ENCODE peak calls at places on chromosome 14, in eight cellular contexts. One of them, this sample, is unnamed.
A peak's percentile ranks its signal among the peaks of the same experiment; 100 is the strongest.

GRCh38 chr14:49036991-49037390 is 549.2 kb downstream of the RPS29 start:
- DNase-seq in Caco-2: no peak
- DNase-seq in cardiac muscle cell: no peak
- DNase-seq in A549: no peak
- DNase-seq in dorsolateral prefrontal cortex: no peak
- DNase-seq in lower lobe of right lung: no peak
- DNase-seq in left ventricle myocardium inferior: no peak
- DNase-seq in heart right ventricle: no peak
- DNase-seq in this sample: no peak

GRCh38 chr14:63644741-63645140 is 3.1 kb upstream of the WDR89 start:
- DNase-seq in lower lobe of right lung: no peak
- DNase-seq in left ventricle myocardium inferior: no peak
- DNase-seq in dorsolateral prefrontal cortex: no peak
- DNase-seq in cardiac muscle cell: no peak
- DNase-seq in A549: no peak
- DNase-seq in heart right ventricle: no peak
- DNase-seq in Caco-2: no peak
- DNase-seq in this sample: no peak

GRCh38 chr14:58919262-58919661 is 269.2 kb upstream of the DAAM1 start:
- DNase-seq in heart right ventricle: no peak
- DNase-seq in A549: no peak
- DNase-seq in dorsolateral prefrontal cortex: no peak
- DNase-seq in Caco-2: no peak
- DNase-seq in cardiac muscle cell: peak; percentile 8
- DNase-seq in left ventricle myocardium inferior: no peak
- DNase-seq in lower lobe of right lung: no peak
- DNase-seq in this sample: no peak

GRCh38 chr14:93729993-93730392 is 58.3 kb downstream of the PRIMA1 start:
- DNase-seq in A549: no peak
- DNase-seq in cardiac muscle cell: no peak
- DNase-seq in heart right ventricle: no peak
- DNase-seq in left ventricle myocardium inferior: no peak
- DNase-seq in dorsolateral prefrontal cortex: peak; percentile 84
- DNase-seq in lower lobe of right lung: no peak
- DNase-seq in Caco-2: no peak
- DNase-seq in this sample: no peak

GRCh38 chr14:64549805-64550538 is at the start of gene PPP1R36:
- DNase-seq in lower lobe of right lung: peak; percentile 69
- DNase-seq in dorsolateral prefrontal cortex: no peak
- DNase-seq in A549: no peak
- DNase-seq in cardiac muscle cell: peak; percentile 62
- DNase-seq in left ventricle myocardium inferior: peak; percentile 34
- DNase-seq in heart right ventricle: no peak
- DNase-seq in Caco-2: peak; percentile 74
- DNase-seq in this sample: no peak

GRCh38 chr14:61145258-61145902 is 135.8 kb downstream of the TMEM30B start:
- DNase-seq in heart right ventricle: peak; percentile 17
- DNase-seq in A549: no peak
- DNase-seq in cardiac muscle cell: no peak
- DNase-seq in dorsolateral prefrontal cortex: no peak
- DNase-seq in lower lobe of right lung: no peak
- DNase-seq in Caco-2: no peak
- DNase-seq in left ventricle myocardium inferior: no peak
- DNase-seq in this sample: peak; percentile 96

GRCh38 chr14:50697659-50698290 is 29.7 kb upstream of the SAV1 start:
- DNase-seq in Caco-2: no peak
- DNase-seq in dorsolateral prefrontal cortex: no peak
- DNase-seq in left ventricle myocardium inferior: no peak
- DNase-seq in heart right ventricle: no peak
- DNase-seq in lower lobe of right lung: no peak
- DNase-seq in A549: no peak
- DNase-seq in cardiac muscle cell: no peak
- DNase-seq in this sample: no peak

GRCh38 chr14:54889919-54890318 is 12.7 kb downstream of the GCH1 start:
- DNase-seq in Caco-2: no peak
- DNase-seq in left ventricle myocardium inferior: no peak
- DNase-seq in A549: no peak
- DNase-seq in dorsolateral prefrontal cortex: no peak
- DNase-seq in heart right ventricle: no peak
- DNase-seq in cardiac muscle cell: no peak
- DNase-seq in lower lobe of right lung: no peak
- DNase-seq in this sample: no peak

GRCh38 chr14:91383439-91383838 is 34.2 kb downstream of the CCDC88C start:
- DNase-seq in heart right ventricle: no peak
- DNase-seq in cardiac muscle cell: no peak
- DNase-seq in dorsolateral prefrontal cortex: no peak
- DNase-seq in A549: no peak
- DNase-seq in left ventricle myocardium inferior: no peak
- DNase-seq in Caco-2: no peak
- DNase-seq in lower lobe of right lung: peak; percentile 23
- DNase-seq in this sample: no peak

GRCh38 chr14:64507376-64508156 is 3.0 kb downstream of the ZBTB1 start:
- DNase-seq in cardiac muscle cell: no peak
- DNase-seq in dorsolateral prefrontal cortex: no peak
- DNase-seq in A549: peak; percentile 21
- DNase-seq in left ventricle myocardium inferior: no peak
- DNase-seq in lower lobe of right lung: no peak
- DNase-seq in heart right ventricle: no peak
- DNase-seq in Caco-2: no peak
- DNase-seq in this sample: no peak

GRCh38 chr14:69713976-69714716 is 52.8 kb upstream of the SRSF5 start:
- DNase-seq in dorsolateral prefrontal cortex: no peak
- DNase-seq in lower lobe of right lung: no peak
- DNase-seq in heart right ventricle: no peak
- DNase-seq in Caco-2: peak; percentile 23
- DNase-seq in cardiac muscle cell: no peak
- DNase-seq in left ventricle myocardium inferior: no peak
- DNase-seq in A549: no peak
- DNase-seq in this sample: no peak

GRCh38 chr14:97379091-97379531 is 581.9 kb downstream of the VRK1 start:
- DNase-seq in dorsolateral prefrontal cortex: no peak
- DNase-seq in A549: no peak
- DNase-seq in lower lobe of right lung: no peak
- DNase-seq in left ventricle myocardium inferior: no peak
- DNase-seq in Caco-2: no peak
- DNase-seq in heart right ventricle: no peak
- DNase-seq in cardiac muscle cell: no peak
- DNase-seq in this sample: no peak

GRCh38 chr14:94203473-94204210 is 29.5 kb downstream of the PPP4R4 start:
- DNase-seq in A549: no peak
- DNase-seq in heart right ventricle: no peak
- DNase-seq in Caco-2: no peak
- DNase-seq in lower lobe of right lung: no peak
- DNase-seq in dorsolateral prefrontal cortex: no peak
- DNase-seq in left ventricle myocardium inferior: no peak
- DNase-seq in cardiac muscle cell: no peak
- DNase-seq in this sample: no peak

GRCh38 chr14:53968756-53969155 is 12.1 kb upstream of the BMP4 start:
- DNase-seq in left ventricle myocardium inferior: no peak
- DNase-seq in lower lobe of right lung: no peak
- DNase-seq in heart right ventricle: no peak
- DNase-seq in A549: no peak
- DNase-seq in dorsolateral prefrontal cortex: no peak
- DNase-seq in cardiac muscle cell: no peak
- DNase-seq in Caco-2: no peak
- DNase-seq in this sample: no peak

GRCh38 chr14:59398841-59399240 is 66.3 kb downstream of the GPR135 start:
- DNase-seq in Caco-2: no peak
- DNase-seq in A549: no peak
- DNase-seq in left ventricle myocardium inferior: no peak
- DNase-seq in cardiac muscle cell: no peak
- DNase-seq in dorsolateral prefrontal cortex: no peak
- DNase-seq in heart right ventricle: no peak
- DNase-seq in lower lobe of right lung: no peak
- DNase-seq in this sample: no peak

GRCh38 chr14:46885566-46885965 is 234.0 kb upstream of the RPL10L start:
- DNase-seq in lower lobe of right lung: no peak
- DNase-seq in dorsolateral prefrontal cortex: no peak
- DNase-seq in cardiac muscle cell: no peak
- DNase-seq in left ventricle myocardium inferior: no peak
- DNase-seq in A549: no peak
- DNase-seq in heart right ventricle: no peak
- DNase-seq in Caco-2: no peak
- DNase-seq in this sample: no peak
- TF ChIP-seq CTCF in lower lobe of right lung: no peak
- TF ChIP-seq CTCF in dorsolateral prefrontal cortex: no peak
- TF ChIP-seq CTCF in cardiac muscle cell: no peak
- TF ChIP-seq CTCF in left ventricle myocardium inferior: no peak
- TF ChIP-seq CTCF in A549: no peak
- TF ChIP-seq CTCF in heart right ventricle: no peak
- TF ChIP-seq CTCF in Caco-2: no peak
- TF ChIP-seq CTCF in this sample: no peak

GRCh38 chr14:103343164-103343879 is 9.3 kb downstream of the EIF5 start:
- DNase-seq in left ventricle myocardium inferior: no peak
- DNase-seq in A549: no peak
- DNase-seq in lower lobe of right lung: no peak
- DNase-seq in cardiac muscle cell: no peak
- DNase-seq in heart right ventricle: no peak
- DNase-seq in Caco-2: no peak
- DNase-seq in dorsolateral prefrontal cortex: no peak
- DNase-seq in this sample: no peak
- TF ChIP-seq CTCF in left ventricle myocardium inferior: no peak
- TF ChIP-seq CTCF in A549: no peak
- TF ChIP-seq CTCF in lower lobe of right lung: no peak
- TF ChIP-seq CTCF in cardiac muscle cell: no peak
- TF ChIP-seq CTCF in heart right ventricle: no peak
- TF ChIP-seq CTCF in Caco-2: no peak
- TF ChIP-seq CTCF in dorsolateral prefrontal cortex: no peak
- TF ChIP-seq CTCF in this sample: no peak

GRCh38 chr14:35296505-35296904 is 4.3 kb downstream of the PSMA6 start:
- DNase-seq in dorsolateral prefrontal cortex: no peak
- DNase-seq in left ventricle myocardium inferior: no peak
- DNase-seq in heart right ventricle: no peak
- DNase-seq in lower lobe of right lung: no peak
- DNase-seq in cardiac muscle cell: no peak
- DNase-seq in A549: no peak
- DNase-seq in Caco-2: no peak
- DNase-seq in this sample: no peak

GRCh38 chr14:35292770-35293561 is 784 bp downstream of the PSMA6 start:
- DNase-seq in left ventricle myocardium inferior: no peak
- DNase-seq in heart right ventricle: no peak
- DNase-seq in dorsolateral prefrontal cortex: no peak
- DNase-seq in lower lobe of right lung: no peak
- DNase-seq in cardiac muscle cell: no peak
- DNase-seq in Caco-2: no peak
- DNase-seq in A549: no peak
- DNase-seq in this sample: no peak

GRCh38 chr14:35297677-35298076 is 5.5 kb downstream of the PSMA6 start:
- DNase-seq in dorsolateral prefrontal cortex: no peak
- DNase-seq in Caco-2: no peak
- DNase-seq in A549: no peak
- DNase-seq in heart right ventricle: no peak
- DNase-seq in left ventricle myocardium inferior: no peak
- DNase-seq in lower lobe of right lung: no peak
- DNase-seq in cardiac muscle cell: no peak
- DNase-seq in this sample: no peak

GRCh38 chr14:35292051-35292769 is at the start of gene PSMA6:
- DNase-seq in left ventricle myocardium inferior: peak; percentile 98
- DNase-seq in lower lobe of right lung: peak; percentile 99
- DNase-seq in Caco-2: peak; percentile 99
- DNase-seq in dorsolateral prefrontal cortex: peak; percentile 99
- DNase-seq in heart right ventricle: peak; percentile 98
- DNase-seq in cardiac muscle cell: peak; percentile 100
- DNase-seq in A549: peak; percentile 93
- DNase-seq in this sample: peak; percentile 97

DNA sequence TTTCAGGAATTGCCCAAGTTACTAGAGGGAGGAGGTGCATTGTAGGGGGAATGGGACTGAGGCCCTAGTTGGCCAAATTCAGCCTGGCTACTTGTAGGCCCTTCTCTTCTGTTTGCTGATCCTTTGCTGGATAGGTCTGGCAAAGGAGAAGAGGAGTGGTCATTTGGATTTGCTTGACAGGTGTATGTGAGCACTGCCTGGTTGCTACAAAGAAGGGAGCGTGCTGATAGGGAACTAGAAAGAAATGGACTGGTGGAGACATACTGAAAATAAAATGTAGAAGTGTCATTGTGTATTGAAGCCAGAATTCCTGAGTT is 3.6 kb downstream of the PSMA6 start:
- DNase-seq in lower lobe of right lung: no peak
- DNase-seq in A549: no peak
- DNase-seq in heart right ventricle: no peak
- DNase-seq in left ventricle myocardium inferior: no peak
- DNase-seq in dorsolateral prefrontal cortex: no peak
- DNase-seq in cardiac muscle cell: peak; percentile 1
- DNase-seq in Caco-2: no peak
- DNase-seq in this sample: no peak
- TF ChIP-seq CTCF in lower lobe of right lung: no peak
- TF ChIP-seq CTCF in A549: no peak
- TF ChIP-seq CTCF in heart right ventricle: no peak
- TF ChIP-seq CTCF in left ventricle myocardium inferior: no peak
- TF ChIP-seq CTCF in dorsolateral prefrontal cortex: no peak
- TF ChIP-seq CTCF in cardiac muscle cell: no peak
- TF ChIP-seq CTCF in Caco-2: no peak
- TF ChIP-seq CTCF in this sample: no peak

DNA sequence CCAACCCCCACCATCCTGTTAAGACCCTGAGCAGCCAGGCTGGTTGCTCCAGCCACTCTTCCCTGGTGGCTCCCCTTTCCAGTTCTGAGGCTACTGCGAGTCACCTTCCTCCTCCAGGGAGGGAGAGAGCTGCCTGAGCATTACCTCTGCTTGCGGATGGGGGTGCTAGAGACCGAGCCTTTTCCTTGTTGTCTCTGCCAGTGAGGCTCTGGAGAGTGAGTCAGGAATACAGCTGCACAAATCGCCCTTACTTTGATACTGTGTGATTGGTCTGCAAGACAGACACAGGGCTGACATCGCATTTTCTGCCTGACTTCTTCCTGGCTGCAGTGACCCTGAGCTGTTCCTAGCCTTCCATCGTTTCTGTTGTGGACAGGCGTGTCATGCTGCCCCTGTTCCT is 94.3 kb downstream of the SLC25A47 start:
- DNase-seq in left ventricle myocardium inferior: no peak
- DNase-seq in dorsolateral prefrontal cortex: peak; percentile 78
- DNase-seq in lower lobe of right lung: no peak
- DNase-seq in cardiac muscle cell: peak; percentile 64
- DNase-seq in Caco-2: peak; percentile 36
- DNase-seq in heart right ventricle: peak; percentile 19
- DNase-seq in A549: peak; percentile 94
- DNase-seq in this sample: peak; percentile 59
- TF ChIP-seq CTCF in left ventricle myocardium inferior: peak; percentile 42
- TF ChIP-seq CTCF in dorsolateral prefrontal cortex: peak; percentile 84
- TF ChIP-seq CTCF in lower lobe of right lung: peak; percentile 29
- TF ChIP-seq CTCF in cardiac muscle cell: peak; percentile 88
- TF ChIP-seq CTCF in Caco-2: no peak
- TF ChIP-seq CTCF in heart right ventricle: peak; percentile 45
- TF ChIP-seq CTCF in A549: peak; percentile 77
- TF ChIP-seq CTCF in this sample: peak; percentile 92

GRCh38 chr14:88829685-88830302 is 5.3 kb downstream of the TTC8 start:
- DNase-seq in lower lobe of right lung: no peak
- DNase-seq in A549: no peak
- DNase-seq in left ventricle myocardium inferior: no peak
- DNase-seq in dorsolateral prefrontal cortex: no peak
- DNase-seq in Caco-2: no peak
- DNase-seq in heart right ventricle: no peak
- DNase-seq in cardiac muscle cell: no peak
- DNase-seq in this sample: no peak
- TF ChIP-seq CTCF in lower lobe of right lung: no peak
- TF ChIP-seq CTCF in A549: no peak
- TF ChIP-seq CTCF in left ventricle myocardium inferior: no peak
- TF ChIP-seq CTCF in dorsolateral prefrontal cortex: no peak
- TF ChIP-seq CTCF in Caco-2: no peak
- TF ChIP-seq CTCF in heart right ventricle: no peak
- TF ChIP-seq CTCF in cardiac muscle cell: no peak
- TF ChIP-seq CTCF in this sample: no peak

This sample was measured in AG09319.